ENCODE peak calls at places on chromosome 19, in nine cellular contexts. B is AG09309; Y is tibial nerve; N is dorsolateral prefrontal cortex; D is endodermal cell; U is fibroblast of mammary gland; M is ascending aorta; Z is CD8-positive, alpha-beta T cell; O is choroid plexus epithelial cell. L is an unnamed sample.

GRCh38 chr19:10782795-10783194 is 53.2 kb downstream of the TMED1 start:
- DNase-seq in B (no peak), D (no peak), U (no peak), Y (no peak), O (no peak), Z (no peak), M (no peak), N (no peak), L (no peak)

GRCh38 chr19:37059142-37059541 is 19.1 kb upstream of the ZNF420 start:
- DNase-seq in D (no peak), Z (no peak), N (no peak), O (no peak), B (no peak), M (no peak), Y (no peak), U (no peak), L (no peak)

GRCh38 chr19:4431808-4432674 is 25.6 kb downstream of the UBXN6 start:
- DNase-seq in D (peak), Z (no peak), U (no peak), O (no peak), M (no peak), B (no peak), N (no peak), Y (no peak), L (no peak)

GRCh38 chr19:501646-502045 is 5.4 kb downstream of the MADCAM1 start:
- DNase-seq in U (no peak), M (no peak), Z (no peak), O (no peak), B (no peak), N (no peak), D (peak), Y (no peak), L (no peak)

GRCh38 chr19:16834747-16835146 is 5.5 kb downstream of the SIN3B start:
- DNase-seq in M (no peak), Y (no peak), O (no peak), D (no peak), B (no peak), N (no peak), Z (no peak), U (peak), L (no peak)

GRCh38 chr19:3026768-3027167 is 2.3 kb downstream of the TLE2 start:
- DNase-seq in Y (no peak), O (no peak), D (no peak), B (no peak), M (no peak), Z (no peak), N (no peak), U (no peak), L (no peak)

GRCh38 chr19:30695171-30695875 is 323.1 kb downstream of the ZNF536 start:
- DNase-seq in N (no peak), D (peak), Z (no peak), B (no peak), U (no peak), M (no peak), Y (no peak), O (no peak), L (no peak)

GRCh38 chr19:17281391-17282304 is at the start of gene ANKLE1:
- DNase-seq in M (no peak), O (no peak), Z (no peak), U (no peak), Y (no peak), N (no peak), D (peak), B (no peak), L (no peak)

GRCh38 chr19:38290631-38291147 is 13.4 kb upstream of the C19orf33 start:
- DNase-seq in N (no peak), U (peak), O (peak), Y (no peak), D (no peak), Z (no peak), M (no peak), B (peak), L (no peak)

GRCh38 chr19:6414033-6414643 is 10.5 kb downstream of the KHSRP start:
- DNase-seq in B (no peak), Y (no peak), Z (no peak), D (peak), U (no peak), O (no peak), N (no peak), M (no peak), L (no peak)

GRCh38 chr19:19562665-19563347 is 24.7 kb downstream of the CILP2 start:
- DNase-seq in N (no peak), M (no peak), O (no peak), B (no peak), Y (no peak), D (peak), U (no peak), Z (peak), L (no peak)

GRCh38 chr19:51714848-51715247 is 8.9 kb downstream of the HAS1 start:
- DNase-seq in B (no peak), Z (no peak), U (peak), O (no peak), Y (no peak), D (no peak), M (peak), N (no peak), L (no peak)

GRCh38 chr19:5250127-5250659 is 90.4 kb downstream of the PTPRS start:
- DNase-seq in D (no peak), U (no peak), B (no peak), Z (no peak), O (no peak), N (peak), Y (no peak), M (peak), L (no peak)

GRCh38 chr19:10226376-10227214 is 4.5 kb downstream of the S1PR2 start:
- DNase-seq in O (peak), D (no peak), N (no peak), U (peak), M (peak), Z (no peak), B (no peak), Y (peak), L (no peak)

DNA sequence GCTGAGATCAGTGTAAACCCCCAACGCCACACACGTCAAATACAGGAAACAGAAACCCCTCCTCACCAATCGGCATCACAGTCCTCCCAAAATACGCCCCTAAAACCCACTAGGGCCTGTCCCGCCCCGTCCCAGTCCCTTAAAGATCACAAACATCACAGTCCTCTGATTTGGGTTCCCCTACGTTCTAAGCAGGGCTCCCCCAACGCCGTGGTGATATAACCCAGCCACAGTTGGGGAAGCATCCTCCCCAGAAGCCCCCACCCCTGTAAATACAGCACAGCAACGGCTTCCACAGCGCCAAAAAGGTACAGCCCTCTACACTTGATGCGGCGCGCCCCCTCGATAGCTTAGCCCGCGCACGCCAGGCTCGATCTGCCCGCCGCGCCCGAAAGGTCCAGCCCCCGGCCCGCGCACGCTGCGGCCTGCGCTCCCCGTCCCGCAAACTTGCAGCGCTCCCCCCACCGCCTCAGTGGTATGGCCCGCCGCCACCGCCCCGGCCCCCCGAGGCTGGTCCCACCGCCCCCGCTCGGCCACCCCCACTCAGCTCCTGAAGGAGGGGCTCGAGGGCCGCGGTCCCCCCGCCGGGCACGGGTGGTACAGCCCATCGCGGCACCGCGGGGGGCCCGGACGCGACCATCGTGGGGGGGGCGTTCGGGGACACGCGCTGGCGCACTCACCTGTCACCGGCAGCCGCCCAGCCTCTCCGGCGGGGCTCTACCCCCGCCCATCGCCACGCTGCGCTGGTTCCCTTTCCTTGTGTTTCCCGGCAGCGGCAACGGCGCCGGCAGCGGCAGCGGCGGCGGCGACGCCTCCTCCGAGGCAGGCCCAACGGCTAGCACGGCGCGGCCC is at the start of gene AKT2:
- DNase-seq in M (no peak), D (peak), O (peak), B (no peak), U (peak), Y (peak), Z (peak), N (no peak), L (peak)
- H3K4me3 ChIP-seq in M (peak), D (peak), O (peak), B (peak), U (peak), Y (peak), Z (peak), N (peak), L (peak)

GRCh38 chr19:49890349-49891311 is 6.1 kb downstream of the IL4I1 start:
- DNase-seq in M (no peak), N (no peak), B (no peak), O (no peak), U (no peak), Y (no peak), D (peak), Z (peak), L (peak)
- TF ChIP-seq CTCF in M (no peak), N (no peak), B (no peak), O (no peak), U (no peak), Y (peak), D (peak), Z (peak), L (peak)

GRCh38 chr19:14553939-14554243 is 18.0 kb downstream of the NDUFB7 start:
- DNase-seq in B (no peak), U (no peak), O (no peak), Y (no peak), N (no peak), Z (no peak), M (no peak), D (no peak), L (no peak)

GRCh38 chr19:14554382-14554812 is 17.5 kb downstream of the NDUFB7 start:
- DNase-seq in Y (no peak), U (no peak), O (no peak), M (no peak), B (no peak), Z (no peak), N (no peak), D (no peak), L (no peak)

GRCh38 chr19:14550201-14550754 is 20.9 kb downstream of the TECR start:
- DNase-seq in B (no peak), D (no peak), Z (no peak), O (peak), M (no peak), U (peak), N (no peak), Y (no peak), L (peak)

GRCh38 chr19:14555918-14556661 is 15.8 kb downstream of the NDUFB7 start:
- DNase-seq in M (no peak), D (no peak), N (no peak), U (peak), Y (no peak), O (peak), Z (no peak), B (no peak), L (no peak)

DNA sequence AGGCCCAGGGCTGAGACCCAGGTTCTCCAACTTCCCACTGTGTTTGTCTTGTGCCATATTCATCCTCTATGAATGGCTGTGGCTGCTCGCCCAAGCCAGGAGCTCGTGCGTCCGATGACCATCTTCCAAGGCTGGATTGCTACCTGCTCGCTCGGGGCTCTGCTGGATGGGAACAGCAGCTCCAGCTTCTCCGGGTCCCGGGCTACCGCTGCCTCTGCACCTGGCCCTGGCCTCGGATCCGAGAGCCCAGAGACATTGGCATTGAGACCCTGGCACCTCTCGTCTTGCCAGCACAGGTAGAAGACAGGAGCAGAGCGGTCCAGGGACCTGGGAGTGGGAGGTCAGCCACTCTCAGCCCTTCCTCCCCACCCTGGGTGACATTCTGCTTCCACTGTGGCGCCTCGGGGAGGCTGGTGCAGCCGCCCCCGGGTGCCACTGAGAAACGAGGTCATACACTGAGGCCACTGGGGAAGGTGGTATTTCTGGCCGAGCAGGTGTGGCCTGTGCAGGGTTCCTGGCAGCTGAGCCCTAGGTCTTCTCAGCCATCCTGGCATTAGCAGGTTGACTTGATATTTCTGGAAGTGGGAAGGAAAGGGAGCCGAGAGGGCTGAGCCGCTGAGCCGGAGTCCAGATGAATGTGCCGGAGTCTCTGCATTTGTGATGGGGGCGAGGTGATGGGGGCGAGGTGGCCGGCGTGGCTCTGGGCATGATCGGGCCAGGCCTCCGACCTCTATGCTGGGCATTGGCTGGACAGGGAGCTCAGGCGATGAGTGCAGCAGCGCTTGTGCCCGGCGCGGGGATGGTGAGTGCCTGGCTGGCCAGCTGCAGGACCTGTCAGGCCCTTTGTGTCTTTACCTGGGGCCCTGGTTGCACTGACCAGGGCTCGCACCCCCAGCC is 18.6 kb downstream of the NDUFB7 start:
- DNase-seq in N (no peak), D (no peak), O (no peak), M (no peak), U (no peak), Y (no peak), Z (no peak), B (no peak), L (no peak)
- H3K4me3 ChIP-seq in N (no peak), D (no peak), O (no peak), M (no peak), U (no peak), Y (no peak), Z (no peak), B (no peak), L (no peak)

DNA sequence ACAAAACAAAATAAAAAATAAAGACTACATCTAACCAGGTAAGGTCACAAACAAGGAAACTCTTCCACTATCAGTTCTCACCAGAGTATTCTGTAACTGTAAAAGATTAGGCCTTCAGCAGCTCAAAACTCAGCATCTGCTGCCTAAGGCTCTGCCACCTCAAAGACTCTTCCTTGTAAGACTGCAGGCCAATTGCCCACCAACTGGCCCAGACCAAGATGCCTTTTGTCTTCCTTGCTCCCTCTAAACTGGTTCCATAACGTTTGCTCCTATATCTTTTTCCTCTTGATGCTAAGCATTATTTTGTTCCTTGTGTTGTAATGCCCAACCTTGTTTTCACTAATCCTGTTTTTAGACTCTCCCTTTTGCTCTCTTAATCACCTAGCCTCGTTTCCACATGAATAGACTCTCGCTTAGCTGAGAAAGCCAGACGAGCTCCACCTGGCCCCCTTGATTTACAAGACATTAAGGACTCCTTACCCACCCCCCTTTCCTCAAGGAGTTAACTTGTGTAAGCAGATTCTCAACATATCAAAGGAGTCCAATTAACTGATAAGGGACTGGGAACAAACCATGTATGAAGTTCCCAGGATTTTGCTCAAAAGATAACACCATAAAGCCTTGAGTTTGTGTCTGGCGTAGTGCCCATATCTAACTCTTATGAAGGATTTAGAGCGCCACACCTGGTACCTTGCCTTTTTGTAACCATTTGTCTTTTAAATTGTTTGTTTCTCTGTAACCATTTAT is 1.5 kb downstream of the ZNF814 start:
- DNase-seq in D (peak), O (peak), N (no peak), M (no peak), Y (no peak), Z (no peak), B (no peak), U (no peak), L (no peak)
- TF ChIP-seq CTCF in D (no peak), O (no peak), N (no peak), M (no peak), Y (no peak), Z (no peak), B (no peak), U (no peak), L (no peak)

GRCh38 chr19:47545061-47545948 is 27.6 kb downstream of the ZNF541 start:
- DNase-seq in D (peak), M (no peak), U (no peak), B (no peak), O (no peak), N (no peak), Z (peak), Y (no peak), L (no peak)
- H3K4me3 ChIP-seq in D (no peak), M (no peak), U (no peak), B (no peak), O (peak), N (no peak), Z (peak), Y (peak), L (no peak)